ENCODE peak calls at places on chromosomes 4 and X, in nine cellular contexts. S is uterus, H is HAP-1, T is T-helper 2 cell, N is T-cell, V is body of pancreas, X is choroid plexus epithelial cell, I is ovary, Q is NCI-H1694. D is an unnamed sample.
A peak's percentile ranks its signal among the peaks of the same experiment; 100 is the strongest.

GRCh38 chrX:134721766-134722532 is 63.7 kb upstream of the PLAC1 start:
- DNase-seq in H (no peak), Q (no peak), I (no peak), T (no peak), N (no peak), V (no peak), X (peak; percentile 44), S (no peak), D (no peak)

GRCh38 chr4:128468485-128468989 is 180.9 kb upstream of the PGRMC2 start:
- DNase-seq in V (peak; percentile 38), Q (no peak), S (peak; percentile 31), H (no peak), N (no peak), I (peak; percentile 19), T (no peak), X (peak; percentile 97), D (no peak)

GRCh38 chrX:53732797-53733196 is 46.3 kb upstream of the HUWE1 start:
- DNase-seq in H (no peak), S (no peak), T (no peak), Q (no peak), V (no peak), I (no peak), N (no peak), X (no peak), D (no peak)

GRCh38 chr4:14749910-14750309 is 252.4 kb upstream of the CPEB2 start:
- DNase-seq in Q (no peak), S (no peak), X (peak; percentile 68), T (no peak), N (no peak), V (peak; percentile 66), I (no peak), H (no peak), D (peak; percentile 29)

GRCh38 chr4:108744307-108744706 is 18.5 kb downstream of the ETNPPL start:
- DNase-seq in H (no peak), Q (no peak), V (no peak), S (no peak), T (no peak), N (no peak), I (no peak), X (no peak), D (no peak)

GRCh38 chr4:144582975-144583374 is 63.0 kb upstream of the HHIP start:
- DNase-seq in Q (no peak), H (no peak), X (peak; percentile 32), N (no peak), S (no peak), T (no peak), I (no peak), V (no peak), D (no peak)

GRCh38 chr4:185550933-185551332 is 15.6 kb upstream of the PDLIM3 start:
- DNase-seq in S (no peak), H (no peak), T (no peak), Q (no peak), N (no peak), I (no peak), X (no peak), V (no peak), D (no peak)

GRCh38 chr4:153488006-153488718 is 22.0 kb downstream of the TMEM131L start:
- DNase-seq in S (no peak), V (no peak), H (no peak), Q (no peak), N (peak; percentile 75), X (peak; percentile 50), I (no peak), T (peak; percentile 74), D (no peak)

GRCh38 chr4:49063670-49064069 is 77.6 kb downstream of the CWH43 start:
- DNase-seq in V (no peak), H (no peak), Q (no peak), T (no peak), I (no peak), N (no peak), X (no peak), S (no peak), D (no peak)

GRCh38 chr4:15194520-15194919 is 192.2 kb downstream of the CPEB2 start:
- DNase-seq in V (no peak), I (no peak), S (no peak), T (no peak), X (peak; percentile 82), Q (no peak), H (no peak), N (no peak), D (no peak)

GRCh38 chrX:49233887-49234555 is 881 bp upstream of the CACNA1F start:
- DNase-seq in H (no peak), N (no peak), Q (no peak), T (no peak), V (no peak), I (no peak), S (no peak), X (no peak), D (no peak)

GRCh38 chr4:94603170-94603747 is 151.5 kb downstream of the PDLIM5 start:
- DNase-seq in V (no peak), I (no peak), S (peak; percentile 45), N (no peak), X (peak; percentile 81), T (no peak), H (no peak), Q (no peak), D (no peak)